ENCODE peak calls at places on chromosomes 2 and 18, in five cellular contexts. I is GM23338, Q is heart right ventricle, M is left ventricle myocardium inferior, H is dorsolateral prefrontal cortex. C is an unnamed sample.

GRCh38 chr2:28408764-28409599 is 16.3 kb downstream of the FOSL2 start:
- DNase-seq in M (no peak), Q (no peak), I (no peak), H (no peak), C (peak)

GRCh38 chr18:36436387-36436786 is 138.9 kb downstream of the FHOD3 start:
- DNase-seq in I (no peak), M (no peak), Q (no peak), H (no peak), C (no peak)

GRCh38 chr2:42105330-42106256 is 57.8 kb downstream of the PKDCC start:
- DNase-seq in M (peak), Q (no peak), I (peak), H (no peak), C (peak)

GRCh38 chr2:142944264-142944663 is 66.8 kb downstream of the KYNU start:
- DNase-seq in Q (no peak), M (no peak), H (no peak), I (no peak), C (no peak)

GRCh38 chr2:23690421-23691105 is 236.4 kb downstream of the ATAD2B start:
- DNase-seq in I (no peak), H (no peak), Q (peak), M (peak), C (peak)

GRCh38 chr2:124489686-124490085 is 464.6 kb downstream of the CNTNAP5 start:
- DNase-seq in H (no peak), I (no peak), Q (no peak), M (no peak), C (no peak)

GRCh38 chr2:182694189-182694588 is 21.9 kb upstream of the DNAJC10 start:
- DNase-seq in I (no peak), Q (no peak), H (no peak), M (no peak), C (no peak)

GRCh38 chr2:12720181-12720580 is 3.4 kb downstream of the TRIB2 start:
- DNase-seq in H (no peak), I (no peak), Q (no peak), M (no peak), C (no peak)

GRCh38 chr2:203904022-203904421 is 32.5 kb upstream of the ICOS start:
- DNase-seq in I (no peak), Q (no peak), M (no peak), H (no peak), C (no peak)

GRCh38 chr2:218607436-218608115 is at the start of gene PLCD4:
- DNase-seq in I (peak), M (no peak), Q (no peak), H (no peak), C (no peak)

GRCh38 chr2:108215794-108216211 is 24.0 kb upstream of the SULT1C3 start:
- DNase-seq in I (peak), Q (no peak), M (no peak), H (no peak), C (no peak)
- TF ChIP-seq CTCF in I (peak), Q (peak), M (peak), H (no peak), C (peak)

GRCh38 chr18:23689031-23689615 is at the start of gene LAMA3:
- DNase-seq in H (no peak), Q (peak), M (peak), I (peak), C (peak)
- H3K27ac ChIP-seq in H (no peak), Q (peak), M (peak), I (no peak), C (no peak)

GRCh38 chr18:55406374-55407045 is 181.5 kb downstream of the TCF4 start:
- DNase-seq in I (no peak), M (no peak), H (peak), Q (no peak), C (no peak)

GRCh38 chr18:55404136-55404810 is 183.7 kb downstream of the TCF4 start:
- DNase-seq in H (no peak), Q (no peak), M (no peak), I (no peak), C (no peak)

GRCh38 chr18:55404811-55405654 is 183.0 kb downstream of the TCF4 start:
- DNase-seq in H (no peak), I (no peak), Q (no peak), M (no peak), C (no peak)

GRCh38 chr18:55407191-55407590 is 180.8 kb downstream of the TCF4 start:
- DNase-seq in M (no peak), Q (no peak), I (no peak), H (no peak), C (no peak)

GRCh38 chr18:55405655-55406373 is 182.2 kb downstream of the TCF4 start:
- DNase-seq in H (peak), Q (peak), M (peak), I (no peak), C (no peak)
- TF ChIP-seq CTCF in H (no peak), Q (peak), M (peak), I (no peak), C (no peak)

DNA sequence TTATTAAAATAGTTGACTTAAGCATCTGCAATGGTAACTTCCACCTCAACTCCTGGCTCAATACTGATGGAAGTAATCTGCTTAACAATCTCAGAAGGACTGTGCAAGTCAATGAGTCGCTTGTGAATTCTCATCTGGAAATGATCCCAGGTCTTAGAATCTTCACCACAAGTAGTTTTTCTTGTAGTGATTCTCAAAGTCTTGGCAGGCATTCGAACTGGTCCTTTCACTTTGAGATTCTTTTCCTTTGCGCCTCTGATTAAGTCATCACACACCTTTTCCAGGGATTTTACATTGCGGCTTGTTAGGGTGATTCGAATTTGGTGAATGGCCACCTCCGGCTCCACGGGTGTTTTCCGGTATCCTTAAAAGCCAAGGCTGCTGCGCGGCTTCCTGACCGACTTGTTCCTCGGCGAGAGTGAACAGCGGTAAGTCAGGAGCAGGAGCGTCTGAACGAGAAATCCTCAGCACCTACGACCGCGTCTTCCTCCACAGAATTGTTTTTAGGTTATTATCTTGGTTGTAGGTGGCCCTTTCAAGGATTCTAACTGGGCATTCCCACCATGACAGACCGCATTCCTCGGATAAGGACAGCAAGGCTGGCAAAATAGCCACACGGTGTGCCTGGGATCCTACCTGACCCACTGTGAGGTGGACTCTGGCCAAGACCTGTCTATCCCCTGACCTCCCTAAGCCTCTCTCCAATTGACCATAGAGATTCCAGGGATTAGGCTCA is 23.8 kb upstream of the SLC20A1 start:
- DNase-seq in M (no peak), Q (no peak), I (no peak), H (no peak), C (no peak)
- H3K27ac ChIP-seq in M (no peak), Q (no peak), I (no peak), H (no peak), C (no peak)

GRCh38 chr2:44628297-44628696 is 266.6 kb downstream of the CAMKMT start:
- DNase-seq in Q (no peak), H (no peak), M (no peak), I (no peak), C (no peak)
- TF ChIP-seq CTCF in Q (no peak), H (no peak), M (no peak), I (no peak), C (no peak)